ENCODE peak calls at places on chromosomes 12 and 14, in seven cellular contexts. One of them, this sample, is unnamed.

GRCh38 chr12:105233045-105233905 is 2.7 kb downstream of the APPL2 start:
- DNase-seq in A172: no peak
- DNase-seq in OCI-LY7: no peak
- DNase-seq in AG08396: no peak
- DNase-seq in NCI-H524: no peak
- DNase-seq in stimulated activated CD4-positive, alpha-beta T cell treated with anti-CD3 and anti-CD28 coated beads, Interleukin-4, amount 100 ng/mL, for 24 hours: no peak
- DNase-seq in activated T-helper 1 cell treated with Interleukin-2 at 50 U/mL for 16 hours: no peak
- DNase-seq in this sample: no peak

GRCh38 chr14:95264271-95264973 is 55.3 kb downstream of the CLMN start:
- DNase-seq in OCI-LY7: no peak
- DNase-seq in AG08396: no peak
- DNase-seq in A172: no peak
- DNase-seq in stimulated activated CD4-positive, alpha-beta T cell treated with anti-CD3 and anti-CD28 coated beads, Interleukin-4, amount 100 ng/mL, for 24 hours: no peak
- DNase-seq in NCI-H524: no peak
- DNase-seq in activated T-helper 1 cell treated with Interleukin-2 at 50 U/mL for 16 hours: no peak
- DNase-seq in this sample: no peak

GRCh38 chr14:105885561-105886320 is 359.4 kb downstream of the TMEM121 start:
- DNase-seq in stimulated activated CD4-positive, alpha-beta T cell treated with anti-CD3 and anti-CD28 coated beads, Interleukin-4, amount 100 ng/mL, for 24 hours: no peak
- DNase-seq in A172: no peak
- DNase-seq in AG08396: no peak
- DNase-seq in NCI-H524: no peak
- DNase-seq in activated T-helper 1 cell treated with Interleukin-2 at 50 U/mL for 16 hours: no peak
- DNase-seq in OCI-LY7: no peak
- DNase-seq in this sample: no peak

GRCh38 chr14:78399316-78399889 is 229.2 kb downstream of the NRXN3 start:
- DNase-seq in activated T-helper 1 cell treated with Interleukin-2 at 50 U/mL for 16 hours: no peak
- DNase-seq in OCI-LY7: peak; percentile 24
- DNase-seq in A172: no peak
- DNase-seq in AG08396: no peak
- DNase-seq in stimulated activated CD4-positive, alpha-beta T cell treated with anti-CD3 and anti-CD28 coated beads, Interleukin-4, amount 100 ng/mL, for 24 hours: no peak
- DNase-seq in NCI-H524: no peak
- DNase-seq in this sample: peak; percentile 26

GRCh38 chr12:66708704-66709443 is 30.0 kb upstream of the GRIP1 start:
- DNase-seq in stimulated activated CD4-positive, alpha-beta T cell treated with anti-CD3 and anti-CD28 coated beads, Interleukin-4, amount 100 ng/mL, for 24 hours: no peak
- DNase-seq in A172: no peak
- DNase-seq in AG08396: no peak
- DNase-seq in NCI-H524: no peak
- DNase-seq in OCI-LY7: peak; percentile 63
- DNase-seq in activated T-helper 1 cell treated with Interleukin-2 at 50 U/mL for 16 hours: no peak
- DNase-seq in this sample: peak; percentile 26

GRCh38 chr12:131422185-131422515 is 288.7 kb upstream of the SFSWAP start:
- DNase-seq in stimulated activated CD4-positive, alpha-beta T cell treated with anti-CD3 and anti-CD28 coated beads, Interleukin-4, amount 100 ng/mL, for 24 hours: no peak
- DNase-seq in activated T-helper 1 cell treated with Interleukin-2 at 50 U/mL for 16 hours: no peak
- DNase-seq in NCI-H524: no peak
- DNase-seq in OCI-LY7: no peak
- DNase-seq in AG08396: no peak
- DNase-seq in A172: no peak
- DNase-seq in this sample: no peak

GRCh38 chr14:103296007-103296406 is 38.0 kb upstream of the EIF5 start:
- DNase-seq in OCI-LY7: no peak
- DNase-seq in A172: peak; percentile 59
- DNase-seq in stimulated activated CD4-positive, alpha-beta T cell treated with anti-CD3 and anti-CD28 coated beads, Interleukin-4, amount 100 ng/mL, for 24 hours: no peak
- DNase-seq in activated T-helper 1 cell treated with Interleukin-2 at 50 U/mL for 16 hours: no peak
- DNase-seq in NCI-H524: no peak
- DNase-seq in AG08396: peak; percentile 60
- DNase-seq in this sample: no peak

GRCh38 chr12:131120831-131121271 is 167.1 kb downstream of the ADGRD1 start:
- DNase-seq in stimulated activated CD4-positive, alpha-beta T cell treated with anti-CD3 and anti-CD28 coated beads, Interleukin-4, amount 100 ng/mL, for 24 hours: no peak
- DNase-seq in AG08396: no peak
- DNase-seq in NCI-H524: no peak
- DNase-seq in A172: no peak
- DNase-seq in activated T-helper 1 cell treated with Interleukin-2 at 50 U/mL for 16 hours: no peak
- DNase-seq in OCI-LY7: no peak
- DNase-seq in this sample: no peak

GRCh38 chr12:48925218-48925871 is at the start of gene FKBP11:
- DNase-seq in NCI-H524: no peak
- DNase-seq in activated T-helper 1 cell treated with Interleukin-2 at 50 U/mL for 16 hours: peak; percentile 63
- DNase-seq in AG08396: peak; percentile 76
- DNase-seq in stimulated activated CD4-positive, alpha-beta T cell treated with anti-CD3 and anti-CD28 coated beads, Interleukin-4, amount 100 ng/mL, for 24 hours: peak; percentile 79
- DNase-seq in A172: no peak
- DNase-seq in OCI-LY7: peak; percentile 80
- DNase-seq in this sample: peak; percentile 85

GRCh38 chr14:100076133-100076532 is 10.9 kb downstream of the EVL start:
- DNase-seq in OCI-LY7: no peak
- DNase-seq in A172: peak; percentile 10
- DNase-seq in NCI-H524: no peak
- DNase-seq in AG08396: peak; percentile 16
- DNase-seq in activated T-helper 1 cell treated with Interleukin-2 at 50 U/mL for 16 hours: no peak
- DNase-seq in stimulated activated CD4-positive, alpha-beta T cell treated with anti-CD3 and anti-CD28 coated beads, Interleukin-4, amount 100 ng/mL, for 24 hours: peak; percentile 47
- DNase-seq in this sample: peak; percentile 61

GRCh38 chr12:34595749-34596733 is 573.7 kb downstream of the ALG10 start:
- DNase-seq in activated T-helper 1 cell treated with Interleukin-2 at 50 U/mL for 16 hours: no peak
- DNase-seq in AG08396: peak; percentile 0
- DNase-seq in A172: no peak
- DNase-seq in NCI-H524: no peak
- DNase-seq in OCI-LY7: no peak
- DNase-seq in stimulated activated CD4-positive, alpha-beta T cell treated with anti-CD3 and anti-CD28 coated beads, Interleukin-4, amount 100 ng/mL, for 24 hours: no peak
- DNase-seq in this sample: no peak

GRCh38 chr14:105859717-105860614 is 333.6 kb downstream of the TMEM121 start:
- DNase-seq in activated T-helper 1 cell treated with Interleukin-2 at 50 U/mL for 16 hours: peak; percentile 30
- DNase-seq in A172: no peak
- DNase-seq in NCI-H524: no peak
- DNase-seq in stimulated activated CD4-positive, alpha-beta T cell treated with anti-CD3 and anti-CD28 coated beads, Interleukin-4, amount 100 ng/mL, for 24 hours: no peak
- DNase-seq in AG08396: no peak
- DNase-seq in OCI-LY7: peak; percentile 58
- DNase-seq in this sample: peak; percentile 12

GRCh38 chr12:132006056-132006680 is 56.4 kb downstream of the EP400 start:
- DNase-seq in stimulated activated CD4-positive, alpha-beta T cell treated with anti-CD3 and anti-CD28 coated beads, Interleukin-4, amount 100 ng/mL, for 24 hours: no peak
- DNase-seq in AG08396: no peak
- DNase-seq in OCI-LY7: no peak
- DNase-seq in A172: no peak
- DNase-seq in activated T-helper 1 cell treated with Interleukin-2 at 50 U/mL for 16 hours: no peak
- DNase-seq in NCI-H524: no peak
- DNase-seq in this sample: no peak

GRCh38 chr14:33692762-33693161 is 258.1 kb downstream of the EGLN3 start:
- DNase-seq in NCI-H524: no peak
- DNase-seq in A172: peak; percentile 31
- DNase-seq in activated T-helper 1 cell treated with Interleukin-2 at 50 U/mL for 16 hours: no peak
- DNase-seq in OCI-LY7: no peak
- DNase-seq in AG08396: no peak
- DNase-seq in stimulated activated CD4-positive, alpha-beta T cell treated with anti-CD3 and anti-CD28 coated beads, Interleukin-4, amount 100 ng/mL, for 24 hours: no peak
- DNase-seq in this sample: no peak

GRCh38 chr14:32513571-32514009 is 184.5 kb downstream of the AKAP6 start:
- DNase-seq in OCI-LY7: no peak
- DNase-seq in stimulated activated CD4-positive, alpha-beta T cell treated with anti-CD3 and anti-CD28 coated beads, Interleukin-4, amount 100 ng/mL, for 24 hours: no peak
- DNase-seq in A172: no peak
- DNase-seq in activated T-helper 1 cell treated with Interleukin-2 at 50 U/mL for 16 hours: no peak
- DNase-seq in NCI-H524: no peak
- DNase-seq in AG08396: no peak
- DNase-seq in this sample: no peak

GRCh38 chr12:130949806-130950205 is 3.9 kb upstream of the ADGRD1 start:
- DNase-seq in stimulated activated CD4-positive, alpha-beta T cell treated with anti-CD3 and anti-CD28 coated beads, Interleukin-4, amount 100 ng/mL, for 24 hours: no peak
- DNase-seq in OCI-LY7: no peak
- DNase-seq in activated T-helper 1 cell treated with Interleukin-2 at 50 U/mL for 16 hours: no peak
- DNase-seq in NCI-H524: no peak
- DNase-seq in AG08396: no peak
- DNase-seq in A172: no peak
- DNase-seq in this sample: no peak

GRCh38 chr12:9134981-9135628 is 19.4 kb upstream of the A2M start:
- DNase-seq in AG08396: peak; percentile 38
- DNase-seq in A172: no peak
- DNase-seq in OCI-LY7: peak; percentile 7
- DNase-seq in activated T-helper 1 cell treated with Interleukin-2 at 50 U/mL for 16 hours: no peak
- DNase-seq in stimulated activated CD4-positive, alpha-beta T cell treated with anti-CD3 and anti-CD28 coated beads, Interleukin-4, amount 100 ng/mL, for 24 hours: peak; percentile 9
- DNase-seq in NCI-H524: peak; percentile 1
- DNase-seq in this sample: peak; percentile 57

GRCh38 chr12:2264622-2265306 is 212.0 kb downstream of the CACNA1C start:
- DNase-seq in activated T-helper 1 cell treated with Interleukin-2 at 50 U/mL for 16 hours: no peak
- DNase-seq in stimulated activated CD4-positive, alpha-beta T cell treated with anti-CD3 and anti-CD28 coated beads, Interleukin-4, amount 100 ng/mL, for 24 hours: no peak
- DNase-seq in OCI-LY7: no peak
- DNase-seq in A172: peak; percentile 77
- DNase-seq in AG08396: peak; percentile 88
- DNase-seq in NCI-H524: no peak
- DNase-seq in this sample: no peak

GRCh38 chr12:70101064-70101463 is 142.2 kb upstream of the CNOT2 start:
- DNase-seq in activated T-helper 1 cell treated with Interleukin-2 at 50 U/mL for 16 hours: no peak
- DNase-seq in AG08396: no peak
- DNase-seq in A172: no peak
- DNase-seq in OCI-LY7: no peak
- DNase-seq in NCI-H524: no peak
- DNase-seq in stimulated activated CD4-positive, alpha-beta T cell treated with anti-CD3 and anti-CD28 coated beads, Interleukin-4, amount 100 ng/mL, for 24 hours: no peak
- DNase-seq in this sample: no peak

GRCh38 chr12:26810330-26810729 is 22.7 kb downstream of the ITPR2 start:
- DNase-seq in NCI-H524: no peak
- DNase-seq in stimulated activated CD4-positive, alpha-beta T cell treated with anti-CD3 and anti-CD28 coated beads, Interleukin-4, amount 100 ng/mL, for 24 hours: no peak
- DNase-seq in AG08396: peak; percentile 69
- DNase-seq in OCI-LY7: no peak
- DNase-seq in activated T-helper 1 cell treated with Interleukin-2 at 50 U/mL for 16 hours: no peak
- DNase-seq in A172: peak; percentile 27
- DNase-seq in this sample: no peak

GRCh38 chr14:53491256-53491905 is 338.3 kb upstream of the DDHD1 start:
- DNase-seq in A172: no peak
- DNase-seq in stimulated activated CD4-positive, alpha-beta T cell treated with anti-CD3 and anti-CD28 coated beads, Interleukin-4, amount 100 ng/mL, for 24 hours: no peak
- DNase-seq in OCI-LY7: no peak
- DNase-seq in NCI-H524: no peak
- DNase-seq in activated T-helper 1 cell treated with Interleukin-2 at 50 U/mL for 16 hours: no peak
- DNase-seq in AG08396: no peak
- DNase-seq in this sample: no peak

GRCh38 chr12:11861155-11861863 is 209.4 kb upstream of the BCL2L14 start:
- DNase-seq in AG08396: no peak
- DNase-seq in stimulated activated CD4-positive, alpha-beta T cell treated with anti-CD3 and anti-CD28 coated beads, Interleukin-4, amount 100 ng/mL, for 24 hours: no peak
- DNase-seq in OCI-LY7: no peak
- DNase-seq in activated T-helper 1 cell treated with Interleukin-2 at 50 U/mL for 16 hours: no peak
- DNase-seq in A172: no peak
- DNase-seq in NCI-H524: no peak
- DNase-seq in this sample: no peak

GRCh38 chr12:54749191-54749818 is 101.1 kb upstream of the DCD start:
- DNase-seq in activated T-helper 1 cell treated with Interleukin-2 at 50 U/mL for 16 hours: no peak
- DNase-seq in A172: peak; percentile 49
- DNase-seq in NCI-H524: peak; percentile 64
- DNase-seq in OCI-LY7: peak; percentile 67
- DNase-seq in stimulated activated CD4-positive, alpha-beta T cell treated with anti-CD3 and anti-CD28 coated beads, Interleukin-4, amount 100 ng/mL, for 24 hours: peak; percentile 57
- DNase-seq in AG08396: peak; percentile 49
- DNase-seq in this sample: peak; percentile 60

GRCh38 chr12:47741340-47741703 is 16.0 kb upstream of the ENDOU start:
- DNase-seq in activated T-helper 1 cell treated with Interleukin-2 at 50 U/mL for 16 hours: peak; percentile 63
- DNase-seq in A172: peak; percentile 77
- DNase-seq in stimulated activated CD4-positive, alpha-beta T cell treated with anti-CD3 and anti-CD28 coated beads, Interleukin-4, amount 100 ng/mL, for 24 hours: peak; percentile 59
- DNase-seq in OCI-LY7: peak; percentile 56
- DNase-seq in NCI-H524: peak; percentile 59
- DNase-seq in AG08396: no peak
- DNase-seq in this sample: peak; percentile 75

This sample was measured in GM12865.